ENCODE peak calls at places on chromosome 20, in eight cellular contexts. One of them, this sample, is unnamed.

GRCh38 chr20:9912858-9913434 is 74.1 kb upstream of the PAK5 start:
- DNase-seq in AG04450: peak
- DNase-seq in K562: peak
- DNase-seq in lung: peak
- DNase-seq in cardiac fibroblast: peak
- DNase-seq in adrenal gland: peak
- DNase-seq in right atrium auricular region: peak
- DNase-seq in mucosa of descending colon: no peak
- DNase-seq in this sample: peak

GRCh38 chr20:51216850-51217249 is 193.9 kb upstream of the KCNG1 start:
- DNase-seq in AG04450: no peak
- DNase-seq in K562: no peak
- DNase-seq in lung: no peak
- DNase-seq in cardiac fibroblast: no peak
- DNase-seq in adrenal gland: no peak
- DNase-seq in right atrium auricular region: no peak
- DNase-seq in mucosa of descending colon: no peak
- DNase-seq in this sample: no peak

GRCh38 chr20:24093666-24094065 is 105.1 kb upstream of the GGTLC1 start:
- DNase-seq in AG04450: no peak
- DNase-seq in K562: no peak
- DNase-seq in lung: no peak
- DNase-seq in cardiac fibroblast: no peak
- DNase-seq in adrenal gland: no peak
- DNase-seq in right atrium auricular region: no peak
- DNase-seq in mucosa of descending colon: no peak
- DNase-seq in this sample: no peak

GRCh38 chr20:40532103-40532502 is 156.9 kb downstream of the MAFB start:
- DNase-seq in AG04450: no peak
- DNase-seq in K562: peak
- DNase-seq in lung: no peak
- DNase-seq in cardiac fibroblast: peak
- DNase-seq in adrenal gland: no peak
- DNase-seq in right atrium auricular region: no peak
- DNase-seq in mucosa of descending colon: no peak
- DNase-seq in this sample: peak

GRCh38 chr20:21437816-21438215 is 40.5 kb upstream of the NKX2-4 start:
- DNase-seq in AG04450: no peak
- DNase-seq in K562: no peak
- DNase-seq in lung: no peak
- DNase-seq in cardiac fibroblast: peak
- DNase-seq in adrenal gland: no peak
- DNase-seq in right atrium auricular region: no peak
- DNase-seq in mucosa of descending colon: no peak
- DNase-seq in this sample: no peak

GRCh38 chr20:21048841-21049273 is 57.3 kb downstream of the LINC00237 start:
- DNase-seq in AG04450: no peak
- DNase-seq in K562: peak
- DNase-seq in lung: no peak
- DNase-seq in cardiac fibroblast: peak
- DNase-seq in adrenal gland: peak
- DNase-seq in right atrium auricular region: no peak
- DNase-seq in mucosa of descending colon: no peak
- DNase-seq in this sample: peak

GRCh38 chr20:1397710-1398109 is 4.9 kb upstream of the FKBP1A start:
- DNase-seq in AG04450: no peak
- DNase-seq in K562: no peak
- DNase-seq in lung: no peak
- DNase-seq in cardiac fibroblast: peak
- DNase-seq in adrenal gland: no peak
- DNase-seq in right atrium auricular region: no peak
- DNase-seq in mucosa of descending colon: no peak
- DNase-seq in this sample: no peak

GRCh38 chr20:59620860-59621485 is 16.6 kb downstream of the PHACTR3 start:
- DNase-seq in AG04450: no peak
- DNase-seq in K562: no peak
- DNase-seq in lung: no peak
- DNase-seq in cardiac fibroblast: no peak
- DNase-seq in adrenal gland: no peak
- DNase-seq in right atrium auricular region: no peak
- DNase-seq in mucosa of descending colon: no peak
- DNase-seq in this sample: no peak

GRCh38 chr20:54250691-54251090 is 42.8 kb downstream of the PFDN4 start:
- DNase-seq in AG04450: no peak
- DNase-seq in K562: no peak
- DNase-seq in lung: no peak
- DNase-seq in cardiac fibroblast: peak
- DNase-seq in adrenal gland: no peak
- DNase-seq in right atrium auricular region: no peak
- DNase-seq in mucosa of descending colon: no peak
- DNase-seq in this sample: no peak

GRCh38 chr20:32024683-32025295 is 14.6 kb downstream of the CCM2L start:
- DNase-seq in AG04450: no peak
- DNase-seq in K562: no peak
- DNase-seq in lung: no peak
- DNase-seq in cardiac fibroblast: no peak
- DNase-seq in adrenal gland: no peak
- DNase-seq in right atrium auricular region: no peak
- DNase-seq in mucosa of descending colon: no peak
- DNase-seq in this sample: no peak

GRCh38 chr20:43662943-43663655 is 3.8 kb upstream of the MYBL2 start:
- DNase-seq in AG04450: no peak
- DNase-seq in K562: no peak
- DNase-seq in lung: no peak
- DNase-seq in cardiac fibroblast: peak
- DNase-seq in adrenal gland: no peak
- DNase-seq in right atrium auricular region: no peak
- DNase-seq in mucosa of descending colon: peak
- DNase-seq in this sample: no peak

GRCh38 chr20:51636123-51636522 is 93.6 kb upstream of the NFATC2 start:
- DNase-seq in AG04450: no peak
- DNase-seq in K562: no peak
- DNase-seq in lung: no peak
- DNase-seq in cardiac fibroblast: peak
- DNase-seq in adrenal gland: no peak
- DNase-seq in right atrium auricular region: no peak
- DNase-seq in mucosa of descending colon: no peak
- DNase-seq in this sample: peak

GRCh38 chr20:9838378-9839295 is at the start of gene PAK5:
- DNase-seq in AG04450: no peak
- DNase-seq in K562: no peak
- DNase-seq in lung: peak
- DNase-seq in cardiac fibroblast: no peak
- DNase-seq in adrenal gland: peak
- DNase-seq in right atrium auricular region: no peak
- DNase-seq in mucosa of descending colon: peak
- DNase-seq in this sample: no peak

GRCh38 chr20:50691585-50692552 is 527 bp upstream of the RIPOR3 start:
- DNase-seq in AG04450: peak
- DNase-seq in K562: peak
- DNase-seq in lung: no peak
- DNase-seq in cardiac fibroblast: peak
- DNase-seq in adrenal gland: peak
- DNase-seq in right atrium auricular region: no peak
- DNase-seq in mucosa of descending colon: no peak
- DNase-seq in this sample: no peak

GRCh38 chr20:32945710-32946221 is 58.5 kb downstream of the SUN5 start:
- DNase-seq in AG04450: peak
- DNase-seq in K562: no peak
- DNase-seq in lung: no peak
- DNase-seq in cardiac fibroblast: peak
- DNase-seq in adrenal gland: no peak
- DNase-seq in right atrium auricular region: no peak
- DNase-seq in mucosa of descending colon: no peak
- DNase-seq in this sample: peak

GRCh38 chr20:5173763-5174162 is 47.0 kb downstream of the CDS2 start:
- DNase-seq in AG04450: no peak
- DNase-seq in K562: no peak
- DNase-seq in lung: no peak
- DNase-seq in cardiac fibroblast: no peak
- DNase-seq in adrenal gland: no peak
- DNase-seq in right atrium auricular region: no peak
- DNase-seq in mucosa of descending colon: no peak
- DNase-seq in this sample: no peak

GRCh38 chr20:63553933-63554290 is at the start of gene FNDC11:
- DNase-seq in AG04450: no peak
- DNase-seq in K562: peak
- DNase-seq in lung: no peak
- DNase-seq in cardiac fibroblast: peak
- DNase-seq in adrenal gland: no peak
- DNase-seq in right atrium auricular region: no peak
- DNase-seq in mucosa of descending colon: no peak
- DNase-seq in this sample: peak

GRCh38 chr20:20406306-20406705 is 38.4 kb downstream of the INSM1 start:
- DNase-seq in AG04450: no peak
- DNase-seq in K562: no peak
- DNase-seq in lung: no peak
- DNase-seq in cardiac fibroblast: no peak
- DNase-seq in adrenal gland: no peak
- DNase-seq in right atrium auricular region: no peak
- DNase-seq in mucosa of descending colon: no peak
- DNase-seq in this sample: no peak

GRCh38 chr20:39152126-39152525 is 190.0 kb downstream of the DHX35 start:
- DNase-seq in AG04450: no peak
- DNase-seq in K562: no peak
- DNase-seq in lung: no peak
- DNase-seq in cardiac fibroblast: no peak
- DNase-seq in adrenal gland: no peak
- DNase-seq in right atrium auricular region: no peak
- DNase-seq in mucosa of descending colon: no peak
- DNase-seq in this sample: no peak

GRCh38 chr20:49913399-49914047 is 1.8 kb downstream of the SPATA2 start:
- DNase-seq in AG04450: no peak
- DNase-seq in K562: no peak
- DNase-seq in lung: no peak
- DNase-seq in cardiac fibroblast: no peak
- DNase-seq in adrenal gland: no peak
- DNase-seq in right atrium auricular region: no peak
- DNase-seq in mucosa of descending colon: no peak
- DNase-seq in this sample: no peak

GRCh38 chr20:3380228-3381070 is 27.0 kb downstream of the DNAAF9 start:
- DNase-seq in AG04450: no peak
- DNase-seq in K562: no peak
- DNase-seq in lung: no peak
- DNase-seq in cardiac fibroblast: no peak
- DNase-seq in adrenal gland: no peak
- DNase-seq in right atrium auricular region: no peak
- DNase-seq in mucosa of descending colon: no peak
- DNase-seq in this sample: no peak

GRCh38 chr20:8749101-8749500 is 319.8 kb upstream of the PLCB4 start:
- DNase-seq in AG04450: no peak
- DNase-seq in K562: no peak
- DNase-seq in lung: no peak
- DNase-seq in cardiac fibroblast: no peak
- DNase-seq in adrenal gland: no peak
- DNase-seq in right atrium auricular region: no peak
- DNase-seq in mucosa of descending colon: no peak
- DNase-seq in this sample: no peak

GRCh38 chr20:58634121-58634817 is 16.8 kb upstream of the STX16 start:
- DNase-seq in AG04450: peak
- DNase-seq in K562: no peak
- DNase-seq in lung: no peak
- DNase-seq in cardiac fibroblast: no peak
- DNase-seq in adrenal gland: no peak
- DNase-seq in right atrium auricular region: no peak
- DNase-seq in mucosa of descending colon: no peak
- DNase-seq in this sample: no peak

GRCh38 chr20:48556956-48557355 is 270.8 kb downstream of the PREX1 start:
- DNase-seq in AG04450: no peak
- DNase-seq in K562: no peak
- DNase-seq in lung: no peak
- DNase-seq in cardiac fibroblast: no peak
- DNase-seq in adrenal gland: no peak
- DNase-seq in right atrium auricular region: no peak
- DNase-seq in mucosa of descending colon: no peak
- DNase-seq in this sample: no peak

DNA sequence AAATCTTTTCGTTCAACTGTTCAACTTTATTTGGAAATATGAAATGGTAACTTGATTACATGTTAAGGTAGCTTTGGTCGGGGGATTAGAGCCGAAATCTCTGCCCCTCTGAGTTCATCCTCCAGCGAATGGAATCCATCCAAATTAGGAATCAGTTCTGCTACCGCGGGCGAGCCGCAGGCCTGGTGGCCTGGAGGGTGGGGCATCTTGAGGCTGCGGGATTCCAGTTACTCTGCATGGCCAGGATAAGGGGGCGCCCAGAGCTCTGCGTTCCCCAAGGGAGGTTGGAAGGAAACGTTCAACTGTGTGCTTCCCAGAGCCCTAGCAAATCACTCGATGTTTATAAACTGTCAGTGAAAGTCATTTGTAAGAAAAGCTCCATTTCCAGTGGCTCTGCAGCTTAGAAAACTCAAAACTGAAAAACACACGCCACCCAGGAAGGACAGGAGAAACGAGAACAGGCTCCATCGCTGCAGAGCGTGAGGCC is 262.2 kb downstream of the TAF4 start:
- DNase-seq in AG04450: no peak
- DNase-seq in K562: no peak
- DNase-seq in lung: no peak
- DNase-seq in cardiac fibroblast: no peak
- DNase-seq in adrenal gland: no peak
- DNase-seq in right atrium auricular region: no peak
- DNase-seq in mucosa of descending colon: peak
- DNase-seq in this sample: no peak
- H3K4me3 ChIP-seq in AG04450: peak
- H3K4me3 ChIP-seq in K562: no peak
- H3K4me3 ChIP-seq in lung: no peak
- H3K4me3 ChIP-seq in cardiac fibroblast: no peak
- H3K4me3 ChIP-seq in adrenal gland: no peak
- H3K4me3 ChIP-seq in right atrium auricular region: no peak
- H3K4me3 ChIP-seq in mucosa of descending colon: no peak
- H3K4me3 ChIP-seq in this sample: no peak

GRCh38 chr20:53157443-53158408 is 185.6 kb downstream of the TSHZ2 start:
- DNase-seq in AG04450: peak
- DNase-seq in K562: peak
- DNase-seq in lung: peak
- DNase-seq in cardiac fibroblast: peak
- DNase-seq in adrenal gland: peak
- DNase-seq in right atrium auricular region: no peak
- DNase-seq in mucosa of descending colon: peak
- DNase-seq in this sample: peak
- TF ChIP-seq CTCF in AG04450: peak
- TF ChIP-seq CTCF in K562: peak
- TF ChIP-seq CTCF in lung: no peak
- TF ChIP-seq CTCF in cardiac fibroblast: peak
- TF ChIP-seq CTCF in adrenal gland: peak
- TF ChIP-seq CTCF in right atrium auricular region: no peak
- TF ChIP-seq CTCF in mucosa of descending colon: peak
- TF ChIP-seq CTCF in this sample: peak

GRCh38 chr20:62475027-62475818 is 572 bp downstream of the GATA5 start:
- DNase-seq in AG04450: no peak
- DNase-seq in K562: no peak
- DNase-seq in lung: no peak
- DNase-seq in cardiac fibroblast: no peak
- DNase-seq in adrenal gland: no peak
- DNase-seq in right atrium auricular region: no peak
- DNase-seq in mucosa of descending colon: no peak
- DNase-seq in this sample: no peak
- H3K4me3 ChIP-seq in AG04450: no peak
- H3K4me3 ChIP-seq in K562: peak
- H3K4me3 ChIP-seq in lung: peak
- H3K4me3 ChIP-seq in cardiac fibroblast: no peak
- H3K4me3 ChIP-seq in adrenal gland: no peak
- H3K4me3 ChIP-seq in right atrium auricular region: peak
- H3K4me3 ChIP-seq in mucosa of descending colon: no peak
- H3K4me3 ChIP-seq in this sample: no peak

GRCh38 chr20:15708984-15709598 is 864.2 kb downstream of the KIF16B start:
- DNase-seq in AG04450: no peak
- DNase-seq in K562: peak
- DNase-seq in lung: no peak
- DNase-seq in cardiac fibroblast: peak
- DNase-seq in adrenal gland: peak
- DNase-seq in right atrium auricular region: no peak
- DNase-seq in mucosa of descending colon: no peak
- DNase-seq in this sample: peak
- TF ChIP-seq CTCF in AG04450: peak
- TF ChIP-seq CTCF in K562: peak
- TF ChIP-seq CTCF in lung: peak
- TF ChIP-seq CTCF in cardiac fibroblast: peak
- TF ChIP-seq CTCF in adrenal gland: peak
- TF ChIP-seq CTCF in right atrium auricular region: no peak
- TF ChIP-seq CTCF in mucosa of descending colon: no peak
- TF ChIP-seq CTCF in this sample: peak